ENCODE peak calls at places on chromosomes 12 and 14, in eight cellular contexts. V is CD8-positive, alpha-beta memory T cell; M is HAP-1; L is fibroblast of lung; D is stromal cell of bone marrow; A is aorta; O is stimulated activated naive CD4-positive, alpha-beta T cell treated with Interleukin-2 at 50 U/mL for 16 hours; S is tibial artery. N is an unnamed sample.
A peak's percentile ranks its signal among the peaks of the same experiment; 100 is the strongest.

GRCh38 chr12:7512528-7512927 is 9.0 kb upstream of the CD163 start:
- DNase-seq in M (no peak), L (peak; percentile 53), S (peak; percentile 43), O (no peak), D (peak; percentile 96), V (no peak), A (no peak), N (peak; percentile 31)

GRCh38 chr12:121162985-121163384 is 30.3 kb downstream of the P2RX7 start:
- DNase-seq in M (no peak), L (no peak), D (no peak), V (no peak), S (no peak), O (no peak), A (no peak), N (no peak)

GRCh38 chr12:80938397-80938796 is 663 bp upstream of the LIN7A start:
- DNase-seq in V (no peak), O (no peak), M (no peak), L (no peak), D (no peak), A (no peak), S (no peak), N (no peak)

GRCh38 chr12:105939181-105939721 is 199.5 kb downstream of the NUAK1 start:
- DNase-seq in V (no peak), D (no peak), O (no peak), A (no peak), L (no peak), S (no peak), M (no peak), N (no peak)

GRCh38 chr12:79444089-79444488 is 246.7 kb downstream of the PAWR start:
- DNase-seq in D (no peak), A (no peak), O (no peak), V (no peak), S (no peak), M (no peak), L (peak; percentile 68), N (peak; percentile 21)

GRCh38 chr12:34097213-34097612 is 74.9 kb downstream of the ALG10 start:
- DNase-seq in O (no peak), V (no peak), L (no peak), S (no peak), D (no peak), M (no peak), A (no peak), N (no peak)

GRCh38 chr14:26839481-26839880 is 241.6 kb upstream of the NOVA1 start:
- DNase-seq in A (no peak), V (no peak), S (no peak), O (no peak), D (no peak), L (no peak), M (no peak), N (no peak)

GRCh38 chr14:55440385-55440784 is at the start of gene TBPL2:
- DNase-seq in S (no peak), L (no peak), V (no peak), D (no peak), O (no peak), A (no peak), M (no peak), N (no peak)

GRCh38 chr12:41794341-41794740 is 350.3 kb downstream of the GXYLT1 start:
- DNase-seq in V (no peak), M (no peak), D (no peak), O (no peak), L (no peak), A (no peak), S (no peak), N (no peak)

GRCh38 chr14:26872930-26873470 is 275.2 kb upstream of the NOVA1 start:
- DNase-seq in M (no peak), V (no peak), O (no peak), A (no peak), S (no peak), D (no peak), L (no peak), N (no peak)

GRCh38 chr12:3332190-3332589 is 158.8 kb upstream of the PRMT8 start:
- DNase-seq in V (no peak), A (no peak), O (no peak), M (no peak), D (no peak), S (no peak), L (peak; percentile 20), N (no peak)

GRCh38 chr12:68809190-68810026 is 1.4 kb downstream of the MDM2 start:
- DNase-seq in O (no peak), L (peak; percentile 22), D (no peak), S (no peak), V (no peak), M (no peak), A (no peak), N (no peak)

GRCh38 chr14:90383126-90383730 is 13.6 kb upstream of the CALM1 start:
- DNase-seq in V (peak; percentile 99), O (peak; percentile 98), A (peak; percentile 100), L (peak; percentile 100), M (peak; percentile 16), S (peak; percentile 100), D (peak; percentile 99), N (peak; percentile 99)

GRCh38 chr12:56150563-56150962 is 1.8 kb upstream of the MYL6B start:
- DNase-seq in L (peak; percentile 24), O (no peak), S (no peak), A (no peak), V (no peak), D (no peak), M (no peak), N (no peak)

GRCh38 chr12:126156806-126157574 is 1091.8 kb downstream of the AACS start:
- DNase-seq in L (no peak), D (no peak), M (no peak), A (no peak), V (no peak), S (no peak), O (no peak), N (no peak)

GRCh38 chr14:43887523-43887922 is 619.6 kb downstream of the FSCB start:
- DNase-seq in L (no peak), O (no peak), S (no peak), A (no peak), M (no peak), V (no peak), D (no peak), N (no peak)

GRCh38 chr14:78141590-78141989 is 28.6 kb upstream of the NRXN3 start:
- DNase-seq in D (no peak), A (no peak), S (no peak), L (no peak), O (no peak), M (no peak), V (no peak), N (no peak)

GRCh38 chr12:41013921-41014642 is 174.0 kb upstream of the PDZRN4 start:
- DNase-seq in O (no peak), S (no peak), L (peak; percentile 68), V (no peak), A (no peak), M (no peak), D (peak; percentile 54), N (peak; percentile 14)

GRCh38 chr12:76117067-76117691 is 32.7 kb upstream of the NAP1L1 start:
- DNase-seq in A (no peak), L (no peak), M (no peak), V (no peak), D (no peak), S (no peak), O (no peak), N (no peak)

GRCh38 chr12:67091204-67091603 is 178.0 kb upstream of the CAND1 start:
- DNase-seq in V (no peak), L (peak; percentile 9), O (no peak), S (no peak), A (no peak), D (no peak), M (no peak), N (no peak)

GRCh38 chr14:32932921-32933622 is 5.6 kb upstream of the NPAS3 start:
- DNase-seq in A (peak; percentile 76), S (peak; percentile 21), D (no peak), V (no peak), M (no peak), O (no peak), L (no peak), N (no peak)

GRCh38 chr12:89345830-89346740 is 6.2 kb downstream of the DUSP6 start:
- DNase-seq in D (no peak), M (peak; percentile 18), L (peak; percentile 72), A (peak; percentile 71), O (no peak), S (peak; percentile 65), V (peak; percentile 60), N (no peak)